ENCODE peak calls at places on chromosomes 13 and 19, in five cellular contexts. R is HepG2, X is HEK293T, T is GM12878, A is A549. P is an unnamed sample.

GRCh38 chr19:13795595-13796300 is 505 bp downstream of the ZSWIM4 start:
- DNase-seq in R (no peak), X (no peak), T (no peak), A (peak; percentile 23), P (peak; percentile 28)

GRCh38 chr13:21534760-21535159 is 69.2 kb downstream of the MICU2 start:
- DNase-seq in R (no peak), X (no peak), T (no peak), A (no peak), P (no peak)

GRCh38 chr13:38262211-38262610 is 87.4 kb upstream of the UFM1 start:
- DNase-seq in R (no peak), X (no peak), T (no peak), A (no peak), P (no peak)

GRCh38 chr13:99909836-99910619 is 61.5 kb downstream of the ZIC5 start:
- DNase-seq in R (no peak), X (no peak), T (no peak), A (no peak), P (no peak)

GRCh38 chr19:4575978-4576933 is 16.8 kb upstream of the SEMA6B start:
- DNase-seq in R (peak; percentile 61), X (peak; percentile 75), T (no peak), A (peak; percentile 72), P (peak; percentile 27)

GRCh38 chr13:40585911-40586471 is 80.5 kb downstream of the FOXO1 start:
- DNase-seq in R (no peak), X (no peak), T (no peak), A (no peak), P (no peak)

GRCh38 chr13:83215627-83216026 is 666.6 kb downstream of the SLITRK1 start:
- DNase-seq in R (no peak), X (no peak), T (no peak), A (no peak), P (peak; percentile 81)

GRCh38 chr19:16577531-16578052 is 5.4 kb upstream of the SLC35E1 start:
- DNase-seq in R (no peak), X (no peak), T (no peak), A (no peak), P (no peak)

GRCh38 chr13:110637747-110638146 is 22.4 kb downstream of the NAXD start:
- DNase-seq in R (no peak), X (no peak), T (no peak), A (no peak), P (no peak)

GRCh38 chr19:48539503-48540096 is 12.4 kb upstream of the SULT2B1 start:
- DNase-seq in R (no peak), X (no peak), T (no peak), A (peak; percentile 94), P (peak; percentile 82)

GRCh38 chr19:33437351-33438015 is 64.0 kb downstream of the CEBPG start:
- DNase-seq in R (no peak), X (no peak), T (no peak), A (no peak), P (no peak)

GRCh38 chr19:6613711-6614110 is 22.8 kb upstream of the CD70 start:
- DNase-seq in R (no peak), X (no peak), T (no peak), A (no peak), P (no peak)

GRCh38 chr13:112635323-112635722 is 47.4 kb upstream of the TUBGCP3 start:
- DNase-seq in R (no peak), X (no peak), T (no peak), A (no peak), P (no peak)

GRCh38 chr19:42269518-42270345 is 680 bp downstream of the CIC start:
- DNase-seq in R (no peak), X (no peak), T (no peak), A (no peak), P (no peak)

GRCh38 chr13:111139874-111140561 is 24.9 kb downstream of the ARHGEF7 start:
- DNase-seq in R (no peak), X (no peak), T (no peak), A (no peak), P (no peak)

GRCh38 chr13:96141032-96141431 is 51.1 kb downstream of the HS6ST3 start:
- DNase-seq in R (peak; percentile 20), X (no peak), T (no peak), A (peak; percentile 25), P (peak; percentile 2)

DNA sequence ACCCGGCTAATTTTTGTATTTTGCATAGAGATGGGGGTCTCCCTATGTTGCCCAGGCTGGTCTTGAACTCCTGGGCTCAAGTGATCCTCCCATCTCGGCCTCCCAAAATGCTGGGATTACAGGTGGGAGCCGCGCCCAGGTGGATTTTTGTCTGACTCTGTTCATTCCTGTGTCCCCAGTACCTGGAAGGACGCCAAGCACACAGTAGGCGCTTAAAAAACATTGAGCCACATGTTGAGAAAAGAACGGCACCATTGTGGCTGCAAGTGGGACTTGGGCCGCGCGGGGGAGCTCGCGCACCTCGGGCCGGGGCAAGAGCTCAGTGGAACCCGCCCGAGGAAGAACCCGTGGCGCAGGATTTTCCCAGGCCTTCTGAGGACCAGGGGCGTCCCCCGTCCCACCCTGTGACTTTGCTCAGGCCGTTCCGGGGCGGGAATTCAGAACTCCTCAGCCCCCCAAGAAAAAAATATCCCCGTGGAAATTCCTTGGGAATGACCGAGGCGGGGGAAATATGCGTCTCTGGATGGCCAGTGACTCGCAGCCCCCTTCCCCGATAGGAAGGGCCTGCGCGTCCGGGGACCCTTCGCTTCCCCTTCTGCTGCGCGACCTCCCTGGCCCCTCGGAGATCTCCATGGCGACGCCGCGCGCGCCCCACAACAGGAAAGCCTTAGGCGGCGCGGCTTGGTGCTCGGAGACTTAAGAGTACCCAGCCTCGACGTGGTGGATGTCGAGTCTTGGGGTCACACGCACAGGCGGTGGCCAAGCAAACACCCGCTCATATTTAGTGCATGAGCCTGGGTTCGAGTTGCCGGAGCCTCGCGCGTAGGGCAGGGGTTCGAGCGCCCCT is 1.4 kb upstream of the ICAM1 start:
- DNase-seq in R (peak; percentile 51), X (peak; percentile 86), T (no peak), A (peak; percentile 63), P (peak; percentile 65)
- TF ChIP-seq BHLHE40 in R (no peak), X (no peak), T (peak; percentile 53), A (no peak), P (no peak)

GRCh38 chr19:2887391-2887914 is 13.3 kb upstream of the ZNF57 start:
- DNase-seq in R (peak; percentile 76), X (peak; percentile 45), T (no peak), A (peak; percentile 77), P (peak; percentile 61)
- TF ChIP-seq BHLHE40 in R (no peak), X (no peak), T (no peak), A (no peak), P (no peak)

GRCh38 chr19:54464044-54464623 is 556 bp upstream of the LENG9 start:
- DNase-seq in R (peak; percentile 96), X (peak; percentile 76), T (peak; percentile 96), A (peak; percentile 99), P (peak; percentile 49)
- TF ChIP-seq BHLHE40 in R (no peak), X (no peak), T (peak; percentile 3), A (peak; percentile 1), P (no peak)

GRCh38 chr19:55273978-55274707 is 5.8 kb downstream of the HSPBP1 start:
- DNase-seq in R (no peak), X (no peak), T (no peak), A (no peak), P (no peak)
- TF ChIP-seq BHLHE40 in R (no peak), X (no peak), T (no peak), A (no peak), P (no peak)

GRCh38 chr19:19452241-19453128 is 47.0 kb downstream of the GATAD2A start:
- DNase-seq in R (no peak), X (no peak), T (no peak), A (no peak), P (no peak)

GRCh38 chr19:19447536-19448237 is 42.2 kb downstream of the GATAD2A start:
- DNase-seq in R (no peak), X (no peak), T (no peak), A (no peak), P (peak; percentile 28)

GRCh38 chr19:19453129-19453461 is 47.6 kb downstream of the GATAD2A start:
- DNase-seq in R (no peak), X (no peak), T (no peak), A (no peak), P (no peak)

GRCh38 chr19:19448238-19448544 is 42.7 kb downstream of the GATAD2A start:
- DNase-seq in R (no peak), X (no peak), T (no peak), A (no peak), P (no peak)

GRCh38 chr19:19451429-19452240 is 46.2 kb downstream of the GATAD2A start:
- DNase-seq in R (no peak), X (no peak), T (peak; percentile 68), A (no peak), P (no peak)
- TF ChIP-seq BHLHE40 in R (no peak), X (no peak), T (no peak), A (no peak), P (no peak)

GRCh38 chr13:18949489-18949761 is 232.2 kb downstream of the TUBA3C start:
- DNase-seq in R (no peak), X (no peak), T (no peak), A (no peak), P (no peak)

GRCh38 chr13:18948012-18948663 is 233.5 kb downstream of the TUBA3C start:
- DNase-seq in R (no peak), X (no peak), T (no peak), A (no peak), P (no peak)

GRCh38 chr13:18948664-18949488 is 232.7 kb downstream of the TUBA3C start:
- DNase-seq in R (no peak), X (no peak), T (no peak), A (no peak), P (no peak)

GRCh38 chr13:18946738-18947137 is 234.9 kb downstream of the TUBA3C start:
- DNase-seq in R (no peak), X (no peak), T (no peak), A (no peak), P (no peak)

GRCh38 chr13:18947376-18947977 is 234.1 kb downstream of the TUBA3C start:
- DNase-seq in R (no peak), X (no peak), T (no peak), A (no peak), P (no peak)
- TF ChIP-seq BHLHE40 in R (no peak), X (no peak), T (no peak), A (no peak), P (no peak)

GRCh38 chr19:18006895-18007604 is 920 bp upstream of the ARRDC2 start:
- DNase-seq in R (peak; percentile 46), X (peak; percentile 85), T (no peak), A (peak; percentile 71), P (peak; percentile 62)
- TF ChIP-seq BHLHE40 in R (peak; percentile 35), X (no peak), T (peak; percentile 48), A (no peak), P (peak; percentile 69)

GRCh38 chr13:39369161-39369890 is 233.7 kb downstream of the LHFPL6 start:
- DNase-seq in R (no peak), X (no peak), T (no peak), A (no peak), P (no peak)

GRCh38 chr13:39364797-39365468 is 238.1 kb downstream of the LHFPL6 start:
- DNase-seq in R (peak; percentile 7), X (peak; percentile 71), T (no peak), A (no peak), P (peak; percentile 48)

GRCh38 chr13:39362652-39363390 is 240.2 kb downstream of the LHFPL6 start:
- DNase-seq in R (no peak), X (no peak), T (no peak), A (no peak), P (peak; percentile 42)

GRCh38 chr13:39365879-39366278 is 237.1 kb downstream of the LHFPL6 start:
- DNase-seq in R (no peak), X (no peak), T (no peak), A (no peak), P (no peak)

GRCh38 chr13:39363393-39363792 is 239.6 kb downstream of the LHFPL6 start:
- DNase-seq in R (no peak), X (no peak), T (no peak), A (no peak), P (no peak)
- TF ChIP-seq BHLHE40 in R (no peak), X (no peak), T (no peak), A (no peak), P (no peak)

P was measured in IMR-90.